ENCODE peak calls at places on chromosomes 3 and 15, in five cellular contexts. G, C, I, M and O are unnamed samples. For H3K4me1 and H3K36me3, the result is how much of the 10 kb centered on the place peaks cover.

GRCh38 chr3:184472723-184473419 is 88.7 kb upstream of the EPHB3 start:
- DNase-seq in G (peak), C (no peak), I (no peak), M (no peak), O (peak)

GRCh38 chr3:97736928-97737327 is 27.6 kb upstream of the ARL6 start:
- DNase-seq in G (no peak), C (no peak), I (no peak), M (no peak), O (no peak)

GRCh38 chr3:185976977-185977678 is 39.3 kb upstream of the TRA2B start:
- DNase-seq in G (peak), C (peak), I (peak), M (peak), O (peak)

GRCh38 chr3:180048108-180048507 is 11.4 kb upstream of the PEX5L start:
- DNase-seq in G (no peak), C (no peak), I (no peak), M (no peak), O (no peak)

GRCh38 chr15:90000175-90000923 is 775 bp upstream of the ZNF710 start:
- DNase-seq in G (peak), C (no peak), I (no peak), M (peak), O (no peak)

GRCh38 chr15:83475551-83475950 is 28.4 kb downstream of the SH3GL3 start:
- DNase-seq in G (no peak), C (no peak), I (no peak), M (peak), O (no peak)

GRCh38 chr3:54134713-54135112 is 12.4 kb downstream of the CACNA2D3 start:
- DNase-seq in G (no peak), C (no peak), I (no peak), M (no peak), O (no peak)

GRCh38 chr3:117790256-117790987 is 1080.8 kb downstream of the TUSC7 start:
- DNase-seq in G (no peak), C (no peak), I (no peak), M (peak), O (no peak)

GRCh38 chr3:56154297-56154696 is 314.0 kb downstream of the ERC2 start:
- DNase-seq in G (no peak), C (no peak), I (no peak), M (no peak), O (no peak)

GRCh38 chr3:16908006-16908405 is 23.3 kb downstream of the PLCL2 start:
- DNase-seq in G (no peak), C (no peak), I (no peak), M (no peak), O (no peak)
- H3K4me1 ChIP-seq in G (under half), C (under half), I (under half), M (under half), O (half or more)

DNA sequence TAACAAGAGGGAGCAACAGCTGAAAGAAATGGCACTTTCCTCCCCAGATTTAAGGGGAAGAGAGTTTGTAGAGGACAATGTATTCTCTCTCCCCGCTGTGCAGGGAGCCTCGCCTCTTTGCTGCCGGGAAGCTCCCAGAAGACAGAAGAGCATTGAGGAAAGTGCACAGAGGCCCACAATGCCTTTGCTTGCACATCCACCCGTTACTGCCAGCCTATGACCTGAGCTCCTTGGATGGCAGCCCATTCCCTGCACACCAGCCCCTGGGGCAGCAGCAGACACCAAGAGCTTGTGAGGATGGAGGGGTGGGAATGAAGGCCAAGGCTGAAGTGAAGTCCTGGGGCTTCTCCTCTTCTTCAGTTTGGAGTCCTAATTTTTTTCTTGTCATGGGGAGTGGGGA is 67.0 kb downstream of the CLDN11 start:
- DNase-seq in G (no peak), C (no peak), I (no peak), M (no peak), O (no peak)
- H3K36me3 ChIP-seq in G (under half), C (under half), I (under half), M (under half), O (under half)

GRCh38 chr3:188294113-188294512 is 140.2 kb downstream of the LPP start:
- DNase-seq in G (no peak), C (no peak), I (no peak), M (no peak), O (no peak)
- H3K4me1 ChIP-seq in G (under half), C (half or more), I (half or more), M (under half), O (under half)

GRCh38 chr3:149058199-149058598 is 28.1 kb downstream of the HLTF start:
- DNase-seq in G (no peak), C (no peak), I (no peak), M (no peak), O (no peak)
- H3K36me3 ChIP-seq in G (under half), C (half or more), I (half or more), M (under half), O (under half)

GRCh38 chr15:37034392-37034791 is 66.0 kb downstream of the MEIS2 start:
- DNase-seq in G (no peak), C (no peak), I (no peak), M (no peak), O (no peak)
- H3K4me1 ChIP-seq in G (under half), C (under half), I (under half), M (under half), O (under half)

GRCh38 chr3:127622772-127623576 is 6.0 kb upstream of the PODXL2 start:
- DNase-seq in G (no peak), C (no peak), I (no peak), M (no peak), O (no peak)

GRCh38 chr3:127618891-127619290 is 10.1 kb upstream of the PODXL2 start:
- DNase-seq in G (no peak), C (no peak), I (no peak), M (no peak), O (no peak)

GRCh38 chr3:127624074-127624473 is 4.9 kb upstream of the PODXL2 start:
- DNase-seq in G (no peak), C (no peak), I (no peak), M (no peak), O (no peak)

GRCh38 chr3:127622031-127622430 is 7.0 kb upstream of the PODXL2 start:
- DNase-seq in G (no peak), C (no peak), I (no peak), M (no peak), O (no peak)

GRCh38 chr3:127620637-127621375 is 8.2 kb upstream of the PODXL2 start:
- DNase-seq in G (no peak), C (no peak), I (no peak), M (no peak), O (no peak)
- H3K36me3 ChIP-seq in G (under half), C (half or more), I (half or more), M (under half), O (under half)

GRCh38 chr3:46713898-46714552 is 3.6 kb downstream of the PRSS50 start:
- DNase-seq in G (no peak), C (no peak), I (peak), M (no peak), O (no peak)
- H3K4me1 ChIP-seq in G (under half), C (under half), I (under half), M (under half), O (under half)